ENCODE peak calls at places on chromosomes 11 and 22, in six cellular contexts. B is spleen, O is HCT116, Q is HepG2, Y is esophagus muscularis mucosa, D is GM23338. T is an unnamed sample.

GRCh38 chr22:49765951-49766350 is 61.7 kb downstream of the BRD1 start:
- DNase-seq in Q (no peak), Y (no peak), O (no peak), D (no peak), B (peak; percentile 69), T (no peak)

GRCh38 chr11:134725939-134726639 is 314.0 kb upstream of the B3GAT1 start:
- DNase-seq in Y (no peak), Q (peak; percentile 14), B (peak; percentile 62), O (peak; percentile 35), D (peak; percentile 77), T (no peak)

GRCh38 chr11:129530154-129530895 is 154.7 kb downstream of the BARX2 start:
- DNase-seq in Q (peak; percentile 86), D (peak; percentile 3), Y (peak; percentile 78), B (no peak), O (no peak), T (no peak)

GRCh38 chr11:130121430-130121978 is 38.1 kb upstream of the ST14 start:
- DNase-seq in D (no peak), Q (no peak), O (peak; percentile 29), Y (no peak), B (no peak), T (no peak)

GRCh38 chr11:68673291-68673930 is 10.9 kb upstream of the GAL start:
- DNase-seq in Y (no peak), Q (no peak), O (no peak), D (no peak), B (peak; percentile 22), T (no peak)

GRCh38 chr11:126122863-126123262 is 60.2 kb upstream of the CDON start:
- DNase-seq in Y (no peak), D (no peak), Q (no peak), O (no peak), B (peak; percentile 23), T (no peak)

GRCh38 chr22:42434748-42435425 is 2.7 kb upstream of the NFAM1 start:
- DNase-seq in Q (no peak), D (no peak), O (no peak), Y (no peak), B (no peak), T (no peak)

GRCh38 chr11:71367756-71368155 is 80.4 kb downstream of the DHCR7 start:
- DNase-seq in O (no peak), B (no peak), D (no peak), Q (no peak), Y (no peak), T (no peak)

GRCh38 chr11:128662960-128663359 is 30.9 kb upstream of the FLI1 start:
- DNase-seq in D (no peak), B (no peak), O (no peak), Q (no peak), Y (no peak), T (no peak)

GRCh38 chr11:130025371-130025770 is 22.7 kb upstream of the PRDM10 start:
- DNase-seq in Q (no peak), Y (no peak), B (no peak), D (no peak), O (no peak), T (no peak)

GRCh38 chr22:23035557-23036277 is 34.6 kb upstream of the GNAZ start:
- DNase-seq in B (peak; percentile 84), O (no peak), Y (peak; percentile 75), D (no peak), Q (no peak), T (no peak)

GRCh38 chr11:119192111-119192510 is 6.8 kb downstream of the NHERF4 start:
- DNase-seq in B (peak; percentile 43), O (no peak), Q (no peak), Y (no peak), D (no peak), T (no peak)

GRCh38 chr11:3614742-3615171 is 27.0 kb downstream of the ART5 start:
- DNase-seq in D (no peak), O (no peak), B (peak; percentile 75), Q (no peak), Y (no peak), T (no peak)

GRCh38 chr22:44191036-44191454 is 10.3 kb downstream of the PARVG start:
- DNase-seq in B (no peak), Y (no peak), O (no peak), D (no peak), Q (no peak), T (no peak)

GRCh38 chr11:94837317-94837716 is 69.2 kb downstream of the AMOTL1 start:
- DNase-seq in D (no peak), O (no peak), Q (no peak), B (no peak), Y (no peak), T (no peak)

GRCh38 chr22:40509401-40510134 is 127.0 kb downstream of the MRTFA start:
- DNase-seq in Q (no peak), Y (no peak), D (no peak), B (no peak), O (no peak), T (no peak)

GRCh38 chr11:993141-993540 is 43.4 kb downstream of the MUC6 start:
- DNase-seq in B (no peak), Y (no peak), O (no peak), D (no peak), Q (no peak), T (no peak)

GRCh38 chr11:103923473-103923931 is 112.9 kb upstream of the DDI1 start:
- DNase-seq in O (peak; percentile 26), B (no peak), Q (peak; percentile 4), D (peak; percentile 7), Y (no peak), T (no peak)

GRCh38 chr11:103927535-103927934 is 108.9 kb upstream of the DDI1 start:
- DNase-seq in D (peak; percentile 25), B (no peak), Y (no peak), O (no peak), Q (no peak), T (no peak)

GRCh38 chr11:103926990-103927389 is 109.5 kb upstream of the DDI1 start:
- DNase-seq in O (no peak), D (no peak), Y (no peak), Q (no peak), B (no peak), T (no peak)

GRCh38 chr11:103920933-103921332 is 115.5 kb upstream of the DDI1 start:
- DNase-seq in O (no peak), Q (no peak), Y (no peak), D (peak; percentile 31), B (no peak), T (no peak)

GRCh38 chr11:103924166-103925013 is 112.0 kb upstream of the DDI1 start:
- DNase-seq in D (no peak), B (no peak), O (no peak), Y (no peak), Q (no peak), T (no peak)
- TF ChIP-seq CTCF in D (no peak), B (no peak), O (no peak), Y (no peak), Q (no peak), T (no peak)

DNA sequence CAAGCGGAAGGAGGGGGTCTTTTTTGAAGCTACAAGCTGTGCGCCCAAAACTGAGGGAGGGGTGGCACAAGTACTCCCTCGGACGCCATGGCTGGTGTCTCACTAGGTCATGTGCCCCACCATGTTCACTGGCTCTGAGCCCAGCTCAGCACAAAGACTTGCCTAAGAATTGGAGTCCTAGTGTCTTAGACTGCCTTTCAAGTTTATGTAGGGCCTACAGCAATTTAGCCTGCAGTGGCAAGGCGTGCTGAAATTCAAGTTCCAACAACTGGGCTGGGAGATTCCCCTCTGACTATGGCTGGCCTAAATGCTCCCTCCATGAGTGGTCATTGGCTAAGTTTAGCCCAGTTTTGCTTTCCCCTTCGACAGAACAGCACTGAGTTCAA is 27.3 kb downstream of the FCHSD2 start:
- DNase-seq in B (no peak), O (no peak), D (no peak), Y (no peak), Q (no peak), T (no peak)
- TF ChIP-seq POLR2AphosphoS5 in B (no peak), O (no peak), D (no peak), Y (no peak), Q (no peak), T (no peak)

DNA sequence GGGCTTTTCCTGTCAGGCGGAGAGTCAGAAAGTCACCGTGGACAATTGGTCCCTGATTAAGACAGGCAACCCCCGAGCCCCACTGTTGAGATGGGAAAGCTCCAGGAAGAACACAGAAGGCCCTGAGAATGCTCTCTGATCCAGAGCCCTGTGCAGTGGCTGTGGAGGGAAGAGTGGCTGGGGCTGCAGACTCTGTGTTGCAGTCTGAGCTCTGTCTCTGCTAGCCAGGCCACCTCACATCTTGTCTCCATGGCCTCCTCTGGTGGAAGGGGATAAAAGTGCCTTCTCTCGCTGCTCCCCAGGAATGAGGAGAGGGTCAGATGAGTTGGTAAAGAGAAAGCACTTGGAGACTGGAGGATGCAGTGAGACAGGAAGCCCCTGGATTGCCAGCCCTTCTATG is 141.2 kb downstream of the CEP164 start:
- DNase-seq in D (peak; percentile 44), Y (no peak), B (peak; percentile 30), O (no peak), Q (no peak), T (no peak)
- TF ChIP-seq CTCF in D (no peak), Y (no peak), B (no peak), O (peak; percentile 26), Q (no peak), T (no peak)

DNA sequence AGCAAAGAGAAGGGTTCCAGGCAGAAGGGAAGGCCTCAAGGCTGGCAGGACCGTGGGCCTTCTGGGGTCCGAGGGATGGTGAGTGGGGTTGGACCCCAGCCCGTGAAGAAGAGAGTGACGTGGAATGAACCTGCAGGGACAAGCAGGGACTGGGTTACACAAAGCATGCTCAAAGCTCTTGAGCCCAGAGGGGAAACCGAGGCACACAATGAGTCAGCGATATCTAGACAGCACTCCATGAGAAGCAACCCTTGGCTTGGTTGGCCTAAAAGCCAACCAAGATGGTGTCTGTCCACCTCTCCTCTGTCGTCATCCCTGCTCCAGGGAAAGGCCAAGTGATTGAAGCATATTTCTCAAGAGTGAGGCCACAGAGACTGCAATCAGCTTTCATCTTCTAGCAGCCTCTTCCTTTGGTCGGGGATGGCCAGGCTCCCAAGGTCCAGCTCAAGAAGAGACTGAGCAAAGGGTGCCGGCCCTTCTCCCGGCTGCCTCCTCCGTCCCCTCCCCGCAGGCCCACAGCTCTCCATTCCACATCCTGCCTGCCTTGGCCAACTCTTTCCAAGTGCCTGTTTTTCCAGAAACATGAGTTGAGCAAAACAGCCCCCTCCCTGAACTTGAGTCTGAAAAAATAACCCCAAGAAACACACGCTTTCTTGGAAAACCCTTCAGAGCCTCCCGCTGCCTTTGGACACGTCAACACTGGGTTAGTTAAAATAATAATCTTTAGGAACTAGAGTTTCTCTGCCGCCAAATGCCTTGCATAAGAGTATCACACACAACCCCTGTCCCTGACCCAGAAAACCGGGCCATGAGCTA is 556.6 kb downstream of the MIAT start:
- DNase-seq in B (no peak), Y (no peak), D (no peak), Q (no peak), O (no peak), T (no peak)
- TF ChIP-seq POLR2AphosphoS5 in B (no peak), Y (no peak), D (no peak), Q (no peak), O (no peak), T (no peak)